ENCODE peak calls at places on chromosomes 5 and 9, in eight cellular contexts. G is progenitor cell of endocrine pancreas, X is GM23248, S is GM04503, W is NCI-H1436, A is Daoy, N is frontal cortex, I is mucosa of gallbladder. J is an unnamed sample.

GRCh38 chr9:134774991-134775540 is 105.5 kb upstream of the FCN2 start:
- DNase-seq in W (no peak), S (no peak), I (no peak), N (no peak), G (no peak), X (no peak), A (no peak), J (no peak)

GRCh38 chr9:121350993-121351561 is 19.0 kb downstream of the STOM start:
- DNase-seq in S (peak; percentile 87), N (no peak), W (no peak), I (peak; percentile 84), G (no peak), X (peak; percentile 95), A (peak; percentile 88), J (peak; percentile 85)

GRCh38 chr5:168683247-168683926 is 104.2 kb upstream of the PANK3 start:
- DNase-seq in W (no peak), A (no peak), X (no peak), N (no peak), G (no peak), I (no peak), S (no peak), J (no peak)

GRCh38 chr9:87464110-87464991 is 33.3 kb upstream of the DAPK1 start:
- DNase-seq in X (peak; percentile 57), G (no peak), A (peak; percentile 54), I (no peak), N (no peak), W (no peak), S (peak; percentile 45), J (no peak)

GRCh38 chr9:36818965-36819870 is 214.8 kb downstream of the PAX5 start:
- DNase-seq in N (no peak), S (no peak), A (no peak), G (no peak), X (no peak), W (peak; percentile 63), I (no peak), J (no peak)

GRCh38 chr9:90894956-90895687 is 93.5 kb downstream of the SYK start:
- DNase-seq in S (no peak), X (peak; percentile 38), G (no peak), N (no peak), A (no peak), W (no peak), I (no peak), J (no peak)

GRCh38 chr9:125433461-125434001 is 171.9 kb downstream of the GAPVD1 start:
- DNase-seq in X (peak; percentile 8), N (no peak), G (no peak), S (no peak), A (no peak), I (no peak), W (no peak), J (no peak)

GRCh38 chr9:136545065-136545965 is 533 bp downstream of the NOTCH1 start:
- DNase-seq in G (no peak), N (no peak), S (no peak), A (peak; percentile 29), X (peak; percentile 58), I (no peak), W (no peak), J (no peak)

GRCh38 chr9:91727316-91727861 is 222.6 kb downstream of the ROR2 start:
- DNase-seq in A (peak; percentile 59), X (peak; percentile 72), S (no peak), N (no peak), I (no peak), W (peak; percentile 9), G (peak; percentile 22), J (peak; percentile 64)

GRCh38 chr5:179211076-179211475 is 134.2 kb downstream of the ADAMTS2 start:
- DNase-seq in G (no peak), I (no peak), A (no peak), X (peak; percentile 68), W (no peak), S (no peak), N (no peak), J (no peak)

GRCh38 chr9:92954078-92954861 is 6.9 kb downstream of the FGD3 start:
- DNase-seq in W (peak; percentile 57), X (peak; percentile 30), G (no peak), S (no peak), N (no peak), A (peak; percentile 93), I (peak; percentile 54), J (peak; percentile 39)

GRCh38 chr5:115414406-115415142 is 118.1 kb upstream of the CCDC112 start:
- DNase-seq in W (no peak), S (peak; percentile 77), I (no peak), A (peak; percentile 59), X (peak; percentile 96), G (no peak), N (no peak), J (no peak)

GRCh38 chr5:171639966-171640365 is 145.7 kb upstream of the SMIM23 start:
- DNase-seq in S (no peak), N (no peak), G (no peak), X (peak; percentile 14), W (no peak), A (no peak), I (no peak), J (no peak)

GRCh38 chr5:83512051-83512745 is 40.7 kb downstream of the VCAN start:
- DNase-seq in N (no peak), G (no peak), A (peak; percentile 47), S (no peak), W (no peak), I (no peak), X (no peak), J (no peak)

GRCh38 chr9:96457266-96457665 is 7.3 kb downstream of the HABP4 start:
- DNase-seq in N (no peak), A (no peak), G (no peak), X (no peak), S (no peak), W (no peak), I (no peak), J (no peak)

GRCh38 chr5:136030252-136030651 is 1.5 kb downstream of the TGFBI start:
- DNase-seq in X (no peak), A (no peak), W (no peak), G (no peak), N (no peak), S (no peak), I (no peak), J (no peak)

GRCh38 chr5:56900858-56901578 is 8.4 kb upstream of the SETD9 start:
- DNase-seq in X (peak; percentile 64), N (peak; percentile 18), S (no peak), W (peak; percentile 32), G (no peak), A (peak; percentile 35), I (peak; percentile 16), J (no peak)